ENCODE peak calls at places on chromosome 7, in six cellular contexts. Y, L, N, A, I and O are unnamed samples.

GRCh38 chr7:132991615-132992587 is 90.0 kb downstream of the CHCHD3 start:
- DNase-seq in Y (no peak), L (no peak), N (no peak), A (no peak), I (no peak), O (no peak)

GRCh38 chr7:36295090-36295489 is 94.6 kb upstream of the ANLN start:
- DNase-seq in Y (no peak), L (no peak), N (peak), A (no peak), I (no peak), O (no peak)

GRCh38 chr7:43879477-43879876 is 10.2 kb upstream of the MRPS24 start:
- DNase-seq in Y (no peak), L (peak), N (no peak), A (no peak), I (no peak), O (peak)

GRCh38 chr7:123537026-123537642 is 2.7 kb upstream of the IQUB start:
- DNase-seq in Y (no peak), L (no peak), N (no peak), A (no peak), I (no peak), O (peak)

GRCh38 chr7:151110236-151110940 is 24.1 kb downstream of the AGAP3 start:
- DNase-seq in Y (no peak), L (no peak), N (no peak), A (no peak), I (no peak), O (no peak)

GRCh38 chr7:22352812-22353340 is 4.1 kb downstream of the RAPGEF5 start:
- DNase-seq in Y (no peak), L (no peak), N (no peak), A (no peak), I (no peak), O (no peak)

GRCh38 chr7:151851160-151851751 is 25.7 kb downstream of the PRKAG2 start:
- DNase-seq in Y (no peak), L (no peak), N (no peak), A (peak), I (no peak), O (no peak)

GRCh38 chr7:28328161-28328560 is 84.2 kb upstream of the CREB5 start:
- DNase-seq in Y (peak), L (no peak), N (no peak), A (no peak), I (no peak), O (no peak)

GRCh38 chr7:33958126-33958525 is 52.8 kb downstream of the BMPER start:
- DNase-seq in Y (no peak), L (peak), N (no peak), A (no peak), I (no peak), O (no peak)

GRCh38 chr7:29274156-29275017 is 79.8 kb downstream of the CHN2 start:
- DNase-seq in Y (peak), L (peak), N (no peak), A (no peak), I (no peak), O (peak)

GRCh38 chr7:104123786-104124185 is 84.0 kb downstream of the ORC5 start:
- DNase-seq in Y (no peak), L (no peak), N (no peak), A (no peak), I (no peak), O (peak)

GRCh38 chr7:111029574-111030357 is 61.2 kb upstream of the LRRN3 start:
- DNase-seq in Y (peak), L (no peak), N (no peak), A (no peak), I (peak), O (peak)

GRCh38 chr7:5636914-5637313 is 144.5 kb downstream of the RNF216 start:
- DNase-seq in Y (no peak), L (peak), N (no peak), A (no peak), I (no peak), O (peak)

GRCh38 chr7:110830778-110831177 is 260.1 kb upstream of the LRRN3 start:
- DNase-seq in Y (no peak), L (no peak), N (no peak), A (no peak), I (no peak), O (no peak)